ENCODE peak calls at places on chromosomes 5 and 9, in eight cellular contexts. One of them, this sample, is unnamed.

GRCh38 chr9:134306583-134307222 is 19.6 kb upstream of the RXRA start:
- DNase-seq in tibial artery: peak
- DNase-seq in hepatocyte: no peak
- DNase-seq in left ventricle myocardium inferior: peak
- DNase-seq in tibial nerve: no peak
- DNase-seq in fibroblast of lung: no peak
- DNase-seq in HL-60: no peak
- DNase-seq in suprapubic skin: no peak
- DNase-seq in this sample: no peak

GRCh38 chr5:83721878-83722779 is 1.5 kb upstream of the HAPLN1 start:
- DNase-seq in fibroblast of lung: peak
- DNase-seq in left ventricle myocardium inferior: peak
- DNase-seq in HL-60: peak
- DNase-seq in tibial nerve: peak
- DNase-seq in tibial artery: peak
- DNase-seq in hepatocyte: peak
- DNase-seq in suprapubic skin: peak
- DNase-seq in this sample: peak

GRCh38 chr9:366620-367019 is 152.0 kb downstream of the DOCK8 start:
- DNase-seq in suprapubic skin: no peak
- DNase-seq in tibial nerve: no peak
- DNase-seq in HL-60: no peak
- DNase-seq in hepatocyte: no peak
- DNase-seq in tibial artery: no peak
- DNase-seq in left ventricle myocardium inferior: no peak
- DNase-seq in fibroblast of lung: no peak
- DNase-seq in this sample: no peak

GRCh38 chr5:142012186-142012785 is 541 bp downstream of the GNPDA1 start:
- DNase-seq in fibroblast of lung: peak
- DNase-seq in left ventricle myocardium inferior: peak
- DNase-seq in tibial nerve: peak
- DNase-seq in tibial artery: peak
- DNase-seq in HL-60: peak
- DNase-seq in hepatocyte: peak
- DNase-seq in suprapubic skin: no peak
- DNase-seq in this sample: no peak

GRCh38 chr5:139446956-139447779 is 7.8 kb upstream of the DNAJC18 start:
- DNase-seq in suprapubic skin: no peak
- DNase-seq in tibial artery: no peak
- DNase-seq in fibroblast of lung: no peak
- DNase-seq in hepatocyte: no peak
- DNase-seq in left ventricle myocardium inferior: no peak
- DNase-seq in HL-60: no peak
- DNase-seq in tibial nerve: no peak
- DNase-seq in this sample: no peak

GRCh38 chr5:104305602-104306001 is 743.0 kb upstream of the NUDT12 start:
- DNase-seq in suprapubic skin: no peak
- DNase-seq in fibroblast of lung: no peak
- DNase-seq in left ventricle myocardium inferior: no peak
- DNase-seq in HL-60: no peak
- DNase-seq in tibial artery: no peak
- DNase-seq in tibial nerve: no peak
- DNase-seq in hepatocyte: no peak
- DNase-seq in this sample: no peak

GRCh38 chr5:67199859-67200258 is 3.3 kb upstream of the CD180 start:
- DNase-seq in HL-60: no peak
- DNase-seq in tibial artery: no peak
- DNase-seq in left ventricle myocardium inferior: no peak
- DNase-seq in suprapubic skin: no peak
- DNase-seq in fibroblast of lung: no peak
- DNase-seq in hepatocyte: no peak
- DNase-seq in tibial nerve: no peak
- DNase-seq in this sample: no peak

GRCh38 chr5:111667128-111667756 is 89.8 kb downstream of the NREP start:
- DNase-seq in fibroblast of lung: no peak
- DNase-seq in hepatocyte: no peak
- DNase-seq in suprapubic skin: no peak
- DNase-seq in tibial artery: no peak
- DNase-seq in tibial nerve: no peak
- DNase-seq in left ventricle myocardium inferior: no peak
- DNase-seq in HL-60: no peak
- DNase-seq in this sample: no peak

GRCh38 chr5:140677947-140678346 is 4.6 kb upstream of the DND1 start:
- DNase-seq in hepatocyte: no peak
- DNase-seq in suprapubic skin: no peak
- DNase-seq in tibial artery: no peak
- DNase-seq in tibial nerve: no peak
- DNase-seq in left ventricle myocardium inferior: no peak
- DNase-seq in HL-60: no peak
- DNase-seq in fibroblast of lung: no peak
- DNase-seq in this sample: no peak

GRCh38 chr5:59390989-59391388 is 502.5 kb downstream of the PDE4D start:
- DNase-seq in suprapubic skin: no peak
- DNase-seq in left ventricle myocardium inferior: no peak
- DNase-seq in tibial nerve: no peak
- DNase-seq in fibroblast of lung: no peak
- DNase-seq in tibial artery: no peak
- DNase-seq in hepatocyte: no peak
- DNase-seq in HL-60: no peak
- DNase-seq in this sample: no peak

GRCh38 chr5:180596668-180597231 is 5.5 kb upstream of the SCGB3A1 start:
- DNase-seq in hepatocyte: no peak
- DNase-seq in fibroblast of lung: no peak
- DNase-seq in tibial nerve: no peak
- DNase-seq in suprapubic skin: no peak
- DNase-seq in HL-60: no peak
- DNase-seq in tibial artery: peak
- DNase-seq in left ventricle myocardium inferior: no peak
- DNase-seq in this sample: no peak

GRCh38 chr9:131237931-131238401 is 38.3 kb downstream of the FAM78A start:
- DNase-seq in suprapubic skin: no peak
- DNase-seq in tibial artery: peak
- DNase-seq in hepatocyte: peak
- DNase-seq in tibial nerve: peak
- DNase-seq in HL-60: peak
- DNase-seq in fibroblast of lung: peak
- DNase-seq in left ventricle myocardium inferior: peak
- DNase-seq in this sample: peak

GRCh38 chr9:122904466-122904822 is 715 bp downstream of the RC3H2 start:
- DNase-seq in left ventricle myocardium inferior: no peak
- DNase-seq in suprapubic skin: no peak
- DNase-seq in tibial artery: peak
- DNase-seq in HL-60: peak
- DNase-seq in hepatocyte: peak
- DNase-seq in tibial nerve: no peak
- DNase-seq in fibroblast of lung: peak
- DNase-seq in this sample: peak

GRCh38 chr9:122900791-122901190 is 4.4 kb downstream of the RC3H2 start:
- DNase-seq in left ventricle myocardium inferior: no peak
- DNase-seq in fibroblast of lung: peak
- DNase-seq in suprapubic skin: no peak
- DNase-seq in tibial artery: no peak
- DNase-seq in HL-60: no peak
- DNase-seq in hepatocyte: no peak
- DNase-seq in tibial nerve: no peak
- DNase-seq in this sample: peak

GRCh38 chr9:122904823-122905710 is at the start of gene RC3H2:
- DNase-seq in suprapubic skin: peak
- DNase-seq in tibial nerve: peak
- DNase-seq in fibroblast of lung: peak
- DNase-seq in HL-60: peak
- DNase-seq in left ventricle myocardium inferior: peak
- DNase-seq in hepatocyte: peak
- DNase-seq in tibial artery: peak
- DNase-seq in this sample: peak
- H3K27ac ChIP-seq in suprapubic skin: peak
- H3K27ac ChIP-seq in tibial nerve: peak
- H3K27ac ChIP-seq in fibroblast of lung: peak
- H3K27ac ChIP-seq in HL-60: peak
- H3K27ac ChIP-seq in left ventricle myocardium inferior: peak
- H3K27ac ChIP-seq in hepatocyte: peak
- H3K27ac ChIP-seq in tibial artery: peak
- H3K27ac ChIP-seq in this sample: peak

GRCh38 chr5:145158654-145159199 is 676.4 kb downstream of the PRELID2 start:
- DNase-seq in tibial nerve: no peak
- DNase-seq in suprapubic skin: no peak
- DNase-seq in tibial artery: no peak
- DNase-seq in hepatocyte: no peak
- DNase-seq in left ventricle myocardium inferior: no peak
- DNase-seq in fibroblast of lung: peak
- DNase-seq in HL-60: no peak
- DNase-seq in this sample: no peak

GRCh38 chr5:145162641-145163040 is 672.5 kb downstream of the PRELID2 start:
- DNase-seq in hepatocyte: peak
- DNase-seq in HL-60: no peak
- DNase-seq in tibial artery: no peak
- DNase-seq in left ventricle myocardium inferior: no peak
- DNase-seq in suprapubic skin: no peak
- DNase-seq in fibroblast of lung: no peak
- DNase-seq in tibial nerve: no peak
- DNase-seq in this sample: no peak

GRCh38 chr5:145161384-145161783 is 673.8 kb downstream of the PRELID2 start:
- DNase-seq in left ventricle myocardium inferior: no peak
- DNase-seq in fibroblast of lung: no peak
- DNase-seq in HL-60: no peak
- DNase-seq in tibial nerve: no peak
- DNase-seq in tibial artery: no peak
- DNase-seq in hepatocyte: no peak
- DNase-seq in suprapubic skin: no peak
- DNase-seq in this sample: no peak

GRCh38 chr5:145157841-145158240 is 677.3 kb downstream of the PRELID2 start:
- DNase-seq in tibial artery: no peak
- DNase-seq in hepatocyte: no peak
- DNase-seq in left ventricle myocardium inferior: no peak
- DNase-seq in tibial nerve: no peak
- DNase-seq in fibroblast of lung: peak
- DNase-seq in suprapubic skin: no peak
- DNase-seq in HL-60: no peak
- DNase-seq in this sample: no peak

DNA sequence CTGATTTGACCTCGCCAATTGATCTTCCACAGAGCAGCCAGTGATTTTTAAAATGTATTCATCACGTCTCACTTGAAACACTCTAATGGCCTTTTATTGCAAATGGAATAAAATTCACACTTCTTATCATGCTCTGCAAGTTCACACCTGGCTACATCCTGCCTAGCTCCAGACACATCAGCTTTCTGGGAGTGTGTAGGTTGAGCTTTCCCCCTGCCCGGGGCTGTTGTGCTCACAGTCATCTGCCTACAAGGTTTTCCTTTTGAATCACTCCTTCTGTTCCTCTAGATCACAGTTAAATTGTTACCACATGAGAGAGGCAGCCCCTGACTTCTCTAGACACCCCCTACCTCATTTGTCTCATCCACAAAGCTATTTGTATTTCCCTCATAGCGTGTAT is 674.5 kb downstream of the PRELID2 start:
- DNase-seq in fibroblast of lung: no peak
- DNase-seq in hepatocyte: no peak
- DNase-seq in tibial artery: no peak
- DNase-seq in suprapubic skin: no peak
- DNase-seq in HL-60: no peak
- DNase-seq in tibial nerve: no peak
- DNase-seq in left ventricle myocardium inferior: no peak
- DNase-seq in this sample: no peak
- TF ChIP-seq CTCF in fibroblast of lung: no peak
- TF ChIP-seq CTCF in hepatocyte: no peak
- TF ChIP-seq CTCF in tibial artery: no peak
- TF ChIP-seq CTCF in suprapubic skin: no peak
- TF ChIP-seq CTCF in HL-60: no peak
- TF ChIP-seq CTCF in tibial nerve: no peak
- TF ChIP-seq CTCF in left ventricle myocardium inferior: no peak
- TF ChIP-seq CTCF in this sample: no peak

GRCh38 chr5:16889203-16889971 is 46.7 kb downstream of the MYO10 start:
- DNase-seq in suprapubic skin: no peak
- DNase-seq in left ventricle myocardium inferior: no peak
- DNase-seq in HL-60: no peak
- DNase-seq in hepatocyte: no peak
- DNase-seq in tibial nerve: no peak
- DNase-seq in fibroblast of lung: peak
- DNase-seq in tibial artery: no peak
- DNase-seq in this sample: no peak
- H3K27ac ChIP-seq in suprapubic skin: no peak
- H3K27ac ChIP-seq in left ventricle myocardium inferior: no peak
- H3K27ac ChIP-seq in HL-60: no peak
- H3K27ac ChIP-seq in hepatocyte: peak
- H3K27ac ChIP-seq in tibial nerve: no peak
- H3K27ac ChIP-seq in fibroblast of lung: peak
- H3K27ac ChIP-seq in tibial artery: peak
- H3K27ac ChIP-seq in this sample: peak

GRCh38 chr5:115661156-115661555 is 35.3 kb upstream of the TMED7 start:
- DNase-seq in suprapubic skin: no peak
- DNase-seq in tibial artery: no peak
- DNase-seq in hepatocyte: no peak
- DNase-seq in tibial nerve: no peak
- DNase-seq in HL-60: no peak
- DNase-seq in fibroblast of lung: no peak
- DNase-seq in left ventricle myocardium inferior: no peak
- DNase-seq in this sample: no peak

GRCh38 chr5:115671939-115672338 is 46.1 kb upstream of the TMED7 start:
- DNase-seq in HL-60: no peak
- DNase-seq in left ventricle myocardium inferior: no peak
- DNase-seq in suprapubic skin: no peak
- DNase-seq in hepatocyte: no peak
- DNase-seq in tibial artery: no peak
- DNase-seq in tibial nerve: no peak
- DNase-seq in fibroblast of lung: no peak
- DNase-seq in this sample: no peak

GRCh38 chr5:115666023-115666422 is 40.2 kb upstream of the TMED7 start:
- DNase-seq in hepatocyte: no peak
- DNase-seq in left ventricle myocardium inferior: no peak
- DNase-seq in fibroblast of lung: no peak
- DNase-seq in tibial artery: no peak
- DNase-seq in tibial nerve: no peak
- DNase-seq in suprapubic skin: no peak
- DNase-seq in HL-60: no peak
- DNase-seq in this sample: no peak
- TF ChIP-seq CTCF in hepatocyte: no peak
- TF ChIP-seq CTCF in left ventricle myocardium inferior: no peak
- TF ChIP-seq CTCF in fibroblast of lung: no peak
- TF ChIP-seq CTCF in tibial artery: no peak
- TF ChIP-seq CTCF in tibial nerve: no peak
- TF ChIP-seq CTCF in suprapubic skin: no peak
- TF ChIP-seq CTCF in HL-60: no peak
- TF ChIP-seq CTCF in this sample: no peak

GRCh38 chr5:167850901-167851300 is 440.5 kb upstream of the WWC1 start:
- DNase-seq in left ventricle myocardium inferior: no peak
- DNase-seq in suprapubic skin: no peak
- DNase-seq in tibial artery: no peak
- DNase-seq in tibial nerve: no peak
- DNase-seq in HL-60: no peak
- DNase-seq in hepatocyte: peak
- DNase-seq in fibroblast of lung: no peak
- DNase-seq in this sample: no peak
- H3K27ac ChIP-seq in left ventricle myocardium inferior: no peak
- H3K27ac ChIP-seq in suprapubic skin: no peak
- H3K27ac ChIP-seq in tibial artery: no peak
- H3K27ac ChIP-seq in tibial nerve: no peak
- H3K27ac ChIP-seq in HL-60: no peak
- H3K27ac ChIP-seq in hepatocyte: no peak
- H3K27ac ChIP-seq in fibroblast of lung: no peak
- H3K27ac ChIP-seq in this sample: no peak